ENCODE peak calls at places on chromosome X, in four cellular contexts. Y is progenitor cell of endocrine pancreas, V is GM23338, W is SK-N-SH. I is an unnamed sample.

GRCh38 chrX:22950278-22951266 is 49.2 kb upstream of the DDX53 start:
- DNase-seq in W (no peak), V (no peak), Y (no peak), I (no peak)

GRCh38 chrX:75957107-75957610 is 172.1 kb upstream of the MAGEE2 start:
- DNase-seq in W (no peak), V (peak; percentile 4), Y (no peak), I (no peak)

GRCh38 chrX:46803140-46803539 is 33.7 kb upstream of the RP2 start:
- DNase-seq in W (no peak), V (peak; percentile 37), Y (no peak), I (no peak)

GRCh38 chrX:121308276-121308805 is 260.9 kb downstream of the GLUD2 start:
- DNase-seq in V (peak; percentile 42), W (peak; percentile 1), Y (no peak), I (no peak)

GRCh38 chrX:46559062-46559461 is 13.8 kb upstream of the ZNF674 start:
- DNase-seq in V (no peak), W (no peak), Y (no peak), I (no peak)

GRCh38 chrX:123476636-123477219 is 256.1 kb downstream of the THOC2 start:
- DNase-seq in W (no peak), V (peak; percentile 14), Y (no peak), I (no peak)

GRCh38 chrX:149274516-149275105 is 230.5 kb downstream of the IDS start:
- DNase-seq in Y (no peak), V (no peak), W (no peak), I (no peak)

GRCh38 chrX:23773601-23774175 is 9.3 kb upstream of the SAT1 start:
- DNase-seq in Y (no peak), V (no peak), W (no peak), I (no peak)

GRCh38 chrX:10016516-10017132 is 49.5 kb downstream of the CLDN34 start:
- DNase-seq in Y (no peak), V (no peak), W (no peak), I (no peak)

GRCh38 chrX:118823263-118824172 is at the start of gene ZCCHC12:
- DNase-seq in W (peak; percentile 77), Y (peak; percentile 44), V (peak; percentile 90), I (peak; percentile 16)

GRCh38 chrX:2627272-2627867 is 63.7 kb upstream of the CD99 start:
- DNase-seq in V (peak; percentile 82), W (peak; percentile 19), Y (peak; percentile 18), I (no peak)

GRCh38 chrX:110241816-110242215 is 76.1 kb downstream of the AMMECR1 start:
- DNase-seq in Y (no peak), V (no peak), W (no peak), I (no peak)

GRCh38 chrX:112190646-112191045 is 108.1 kb upstream of the TRPC5 start:
- DNase-seq in V (no peak), Y (no peak), W (no peak), I (no peak)

GRCh38 chrX:71118985-71119535 is 664 bp downstream of the MED12 start:
- DNase-seq in Y (no peak), W (no peak), V (no peak), I (no peak)

GRCh38 chrX:9172451-9172850 is 138.5 kb upstream of the FAM9B start:
- DNase-seq in W (no peak), V (no peak), Y (no peak), I (no peak)

GRCh38 chrX:109187473-109188168 is 294.3 kb downstream of the GUCY2F start:
- DNase-seq in W (no peak), Y (no peak), V (no peak), I (no peak)

GRCh38 chrX:37995428-37995827 is 10.9 kb upstream of the SYTL5 start:
- DNase-seq in Y (no peak), V (peak; percentile 2), W (no peak), I (no peak)

GRCh38 chrX:123830309-123830708 is 29.5 kb upstream of the XIAP start:
- DNase-seq in Y (no peak), V (peak; percentile 2), W (no peak), I (no peak)

GRCh38 chrX:19121898-19122640 is at the start of gene ADGRG2:
- DNase-seq in V (peak; percentile 48), W (peak; percentile 71), Y (peak; percentile 16), I (no peak)
- TF ChIP-seq CTCF in V (no peak), W (no peak), Y (no peak), I (no peak)

GRCh38 chrX:41027388-41027787 is 57.9 kb upstream of the USP9X start:
- DNase-seq in V (peak; percentile 28), Y (no peak), W (no peak), I (no peak)

GRCh38 chrX:41024755-41025154 is 60.5 kb upstream of the USP9X start:
- DNase-seq in V (no peak), W (no peak), Y (no peak), I (no peak)

GRCh38 chrX:41025926-41026325 is 59.3 kb upstream of the USP9X start:
- DNase-seq in W (no peak), V (peak; percentile 63), Y (no peak), I (no peak)

GRCh38 chrX:41029332-41029731 is 55.9 kb upstream of the USP9X start:
- DNase-seq in V (no peak), Y (no peak), W (no peak), I (no peak)

DNA sequence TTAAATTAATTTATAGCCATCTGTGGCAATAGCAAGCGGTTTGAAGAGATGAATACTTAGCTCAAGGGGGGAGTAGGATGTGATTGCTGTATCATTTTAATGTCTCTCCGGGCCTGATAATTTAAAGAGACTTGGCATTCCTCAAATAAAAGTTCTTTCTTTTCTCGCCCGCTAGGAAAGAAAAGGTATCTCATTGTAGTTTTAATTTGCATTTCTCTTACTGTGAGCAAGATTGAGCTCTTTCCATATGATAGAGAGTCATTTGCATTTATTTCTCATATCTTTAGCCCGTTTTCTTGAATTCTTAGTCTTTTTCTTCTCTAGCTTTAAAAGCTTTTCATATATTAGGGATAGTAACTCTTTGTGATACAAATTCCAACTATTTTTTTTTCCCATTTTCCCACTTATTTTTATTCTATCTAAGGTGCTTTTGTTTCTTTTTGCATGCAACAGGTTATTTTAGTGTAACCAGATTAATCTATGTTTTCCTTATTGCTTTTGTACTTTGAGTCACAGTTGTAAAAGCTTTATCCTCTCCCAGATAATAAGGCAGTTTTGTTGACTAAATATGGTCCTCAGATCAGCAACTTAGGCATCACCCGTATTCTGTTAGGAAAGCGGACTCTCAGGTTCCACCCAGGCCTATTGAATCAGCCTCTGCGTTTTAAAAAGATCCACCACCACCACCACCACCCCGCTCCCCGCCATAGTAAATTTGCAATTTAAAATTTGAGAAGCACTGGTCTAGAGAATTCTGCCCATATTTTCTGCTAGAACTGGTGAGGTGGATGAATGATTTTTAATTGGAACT is 58.7 kb upstream of the USP9X start:
- DNase-seq in Y (no peak), V (peak; percentile 54), W (no peak), I (no peak)
- TF ChIP-seq CTCF in Y (no peak), V (no peak), W (no peak), I (no peak)

GRCh38 chrX:131703646-131704045 is 159.8 kb downstream of the OR13H1 start:
- DNase-seq in V (no peak), W (no peak), Y (no peak), I (no peak)

GRCh38 chrX:131709553-131709952 is 165.7 kb downstream of the OR13H1 start:
- DNase-seq in Y (no peak), V (no peak), W (no peak), I (no peak)

GRCh38 chrX:131704136-131704695 is 160.3 kb downstream of the OR13H1 start:
- DNase-seq in W (peak; percentile 64), Y (no peak), V (peak; percentile 6), I (no peak)
- TF ChIP-seq CTCF in W (peak; percentile 68), Y (no peak), V (no peak), I (no peak)

GRCh38 chrX:135737361-135738071 is 24.1 kb downstream of the CT45A1 start:
- DNase-seq in W (no peak), V (peak; percentile 15), Y (no peak), I (no peak)
- TF ChIP-seq CTCF in W (peak; percentile 14), V (no peak), Y (no peak), I (no peak)

GRCh38 chrX:44104699-44105098 is 131.5 kb upstream of the NDP start:
- DNase-seq in V (no peak), Y (no peak), W (peak; percentile 15), I (no peak)

GRCh38 chrX:44101300-44101699 is 128.1 kb upstream of the NDP start:
- DNase-seq in W (no peak), Y (no peak), V (no peak), I (no peak)

GRCh38 chrX:44106864-44107263 is 133.7 kb upstream of the NDP start:
- DNase-seq in W (no peak), V (no peak), Y (no peak), I (no peak)

GRCh38 chrX:44105228-44105913 is 132.2 kb upstream of the NDP start:
- DNase-seq in V (peak; percentile 49), W (peak; percentile 17), Y (no peak), I (no peak)
- TF ChIP-seq CTCF in V (peak; percentile 22), W (no peak), Y (no peak), I (no peak)

DNA sequence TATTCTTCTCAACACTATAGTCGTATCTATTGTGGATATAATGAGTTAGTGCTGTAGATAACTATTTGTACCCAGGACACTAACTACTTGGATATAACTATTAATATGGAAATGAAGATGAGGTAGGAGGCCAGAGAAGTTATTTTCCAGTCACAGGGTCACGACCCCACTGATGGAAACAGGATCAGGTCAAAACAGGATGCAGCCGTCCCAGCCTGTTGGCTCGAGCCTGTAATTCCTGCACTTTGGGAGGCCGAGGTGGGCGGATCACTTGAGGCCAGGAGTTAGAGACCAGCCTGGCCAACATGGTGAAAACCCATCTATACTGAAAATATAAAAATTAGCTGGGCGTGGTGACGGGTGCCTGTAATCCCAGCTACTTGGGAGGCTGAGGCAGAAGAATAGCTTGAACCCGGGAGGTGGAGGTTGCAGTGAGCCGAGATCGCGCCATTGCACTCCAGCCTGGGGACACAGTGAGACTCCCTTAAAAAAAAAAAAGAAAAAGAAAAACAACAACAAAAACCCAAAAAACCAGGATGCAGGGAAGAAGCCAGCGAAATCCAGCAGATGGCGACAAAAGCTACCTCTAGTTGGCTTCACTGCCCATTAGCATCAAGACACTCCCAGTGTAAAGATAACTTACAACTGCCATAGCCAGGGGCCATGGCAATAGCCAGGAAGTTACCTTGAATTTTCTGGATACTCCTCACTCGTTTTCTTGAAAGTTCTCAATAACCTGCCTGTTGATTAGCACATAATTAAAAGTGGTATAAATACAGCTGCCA is 37.9 kb upstream of the NKAP start:
- DNase-seq in V (peak; percentile 73), Y (no peak), W (peak; percentile 61), I (no peak)
- TF ChIP-seq CTCF in V (peak; percentile 69), Y (peak; percentile 60), W (peak; percentile 74), I (no peak)

DNA sequence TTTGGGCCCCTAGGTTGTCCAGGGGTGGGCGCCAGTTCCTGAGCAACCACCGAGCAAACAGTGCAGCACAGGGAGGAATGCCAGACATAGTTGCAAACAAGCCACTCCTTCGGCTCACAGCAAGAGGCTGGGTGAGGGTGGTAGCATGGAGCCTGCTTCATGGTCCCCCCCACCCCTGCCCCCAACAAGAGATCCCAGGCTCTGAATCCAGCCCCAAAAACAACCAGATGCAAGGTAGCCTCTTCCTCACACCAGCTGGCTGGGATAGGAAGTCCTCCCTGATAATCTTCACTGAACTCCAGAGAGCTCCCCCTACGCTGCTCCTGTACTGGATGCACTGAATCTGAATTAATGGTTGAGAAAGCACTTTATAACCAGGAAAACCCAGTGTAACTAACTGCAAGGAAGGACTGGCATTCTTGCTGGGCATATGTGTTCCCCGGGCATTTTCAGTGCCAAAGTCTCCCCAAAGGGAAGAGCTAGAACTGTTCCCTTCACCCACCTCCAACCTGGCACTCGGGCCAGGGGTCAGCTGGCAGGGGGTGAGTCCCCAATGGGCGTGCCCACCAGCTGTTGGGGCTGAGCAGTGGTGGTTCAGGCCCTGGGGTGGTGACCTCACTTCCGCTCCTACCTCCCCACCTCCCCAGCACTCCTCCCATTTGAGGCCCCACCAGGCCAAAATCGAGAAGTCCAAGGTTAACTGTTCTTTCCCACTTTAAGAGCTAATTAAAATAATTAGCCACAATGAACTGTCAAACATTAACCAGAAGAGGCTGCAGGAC is 1.5 kb downstream of the ELF4 start:
- DNase-seq in Y (no peak), V (no peak), W (peak; percentile 36), I (no peak)
- TF ChIP-seq CTCF in Y (no peak), V (no peak), W (no peak), I (no peak)

I was measured in natural killer cell.